ENCODE peak calls at places on chromosomes 1 and 21, in four cellular contexts. C is amygdala, M is EL, N is naive B cell. A is an unnamed sample.

GRCh38 chr1:17653728-17654351 is 101.3 kb upstream of the ACTL8 start:
- DNase-seq in C (peak; percentile 21), M (peak; percentile 36), N (peak; percentile 5), A (peak; percentile 77)

GRCh38 chr1:34372891-34373290 is 196.2 kb downstream of the C1orf94 start:
- DNase-seq in C (no peak), M (no peak), N (no peak), A (no peak)

GRCh38 chr21:32270748-32271147 is 8.1 kb downstream of the MIS18A start:
- DNase-seq in C (no peak), M (no peak), N (no peak), A (no peak)

GRCh38 chr1:9270290-9270900 is 22.3 kb upstream of the SPSB1 start:
- DNase-seq in C (no peak), M (no peak), N (no peak), A (peak; percentile 53)

GRCh38 chr1:26287033-26287711 is 7.3 kb downstream of the SH3BGRL3 start:
- DNase-seq in C (no peak), M (peak; percentile 27), N (peak; percentile 90), A (no peak)

GRCh38 chr1:156246762-156247459 is 945 bp downstream of the PAQR6 start:
- DNase-seq in C (peak; percentile 49), M (no peak), N (no peak), A (peak; percentile 63)

GRCh38 chr1:226510453-226510852 is 38.1 kb upstream of the STUM start:
- DNase-seq in C (no peak), M (no peak), N (no peak), A (no peak)

GRCh38 chr1:110338200-110339039 is 757 bp upstream of the RBM15 start:
- DNase-seq in C (peak; percentile 94), M (peak; percentile 100), N (peak; percentile 98), A (peak; percentile 97)

GRCh38 chr1:9293512-9294439 is 1.1 kb downstream of the SPSB1 start:
- DNase-seq in C (no peak), M (peak; percentile 36), N (peak; percentile 37), A (no peak)

GRCh38 chr1:35935989-35936388 is 5.1 kb downstream of the AGO3 start:
- DNase-seq in C (no peak), M (no peak), N (no peak), A (no peak)

GRCh38 chr1:50936321-50936720 is 23.7 kb downstream of the FAF1 start:
- DNase-seq in C (no peak), M (no peak), N (no peak), A (no peak)

GRCh38 chr1:198496216-198497143 is 44.0 kb downstream of the ATP6V1G3 start:
- DNase-seq in C (no peak), M (peak; percentile 76), N (no peak), A (no peak)

GRCh38 chr1:116472431-116472961 is 98.3 kb downstream of the CD58 start:
- DNase-seq in C (no peak), M (no peak), N (no peak), A (no peak)